ENCODE peak calls at places on chromosomes 12 and 14, in four cellular contexts. S, N, W and K are unnamed samples.

GRCh38 chr12:109020750-109021380 is at the start of gene SVOP:
- DNase-seq in S (peak), N (peak), W (peak), K (peak)

GRCh38 chr12:19527876-19528275 is 88.6 kb downstream of the AEBP2 start:
- DNase-seq in S (no peak), N (no peak), W (no peak), K (no peak)

GRCh38 chr12:26121323-26121740 is 3.5 kb downstream of the BHLHE41 start:
- DNase-seq in S (no peak), N (no peak), W (no peak), K (no peak)

GRCh38 chr14:105863296-105864108 is 337.1 kb downstream of the TMEM121 start:
- DNase-seq in S (no peak), N (peak), W (peak), K (no peak)

GRCh38 chr14:50943261-50943942 is 881 bp downstream of the PYGL start:
- DNase-seq in S (peak), N (peak), W (peak), K (peak)

GRCh38 chr12:23949212-23950010 is at the start of gene SOX5:
- DNase-seq in S (no peak), N (no peak), W (peak), K (no peak)

GRCh38 chr12:15830538-15830937 is 41.4 kb upstream of the EPS8 start:
- DNase-seq in S (no peak), N (no peak), W (no peak), K (no peak)

GRCh38 chr14:56874375-56874774 is 64.1 kb upstream of the OTX2 start:
- DNase-seq in S (peak), N (no peak), W (no peak), K (no peak)

GRCh38 chr12:752673-753400 is 458 bp downstream of the WNK1 start:
- DNase-seq in S (peak), N (peak), W (no peak), K (no peak)

GRCh38 chr12:119710941-119711551 is 43.1 kb downstream of the PRKAB1 start:
- DNase-seq in S (peak), N (no peak), W (no peak), K (no peak)

GRCh38 chr14:35229495-35230089 is 62.6 kb upstream of the PSMA6 start:
- DNase-seq in S (no peak), N (no peak), W (no peak), K (peak)

GRCh38 chr12:21773263-21773741 is 1.2 kb downstream of the KCNJ8 start:
- DNase-seq in S (no peak), N (peak), W (peak), K (no peak)

GRCh38 chr12:117685115-117685926 is 283.5 kb downstream of the KSR2 start:
- DNase-seq in S (peak), N (peak), W (no peak), K (peak)

GRCh38 chr12:117129391-117129790 is 30.2 kb upstream of the TESC start:
- DNase-seq in S (no peak), N (no peak), W (no peak), K (no peak)

GRCh38 chr14:104510216-104510615 is 69.3 kb upstream of the C14orf180 start:
- DNase-seq in S (no peak), N (no peak), W (no peak), K (no peak)

GRCh38 chr12:92070864-92071445 is 74.7 kb downstream of the BTG1 start:
- DNase-seq in S (peak), N (no peak), W (peak), K (no peak)

GRCh38 chr14:24798911-24799310 is 164.9 kb upstream of the GZMB start:
- DNase-seq in S (no peak), N (no peak), W (no peak), K (no peak)

GRCh38 chr12:7021956-7022355 is 3.7 kb upstream of the LPCAT3 start:
- DNase-seq in S (no peak), N (no peak), W (no peak), K (peak)

GRCh38 chr14:98853063-98853729 is 418.8 kb downstream of the BCL11B start:
- DNase-seq in S (no peak), N (no peak), W (no peak), K (no peak)

GRCh38 chr14:67934087-67934486 is 114.5 kb downstream of the RAD51B start:
- DNase-seq in S (peak), N (no peak), W (peak), K (peak)

GRCh38 chr14:20606190-20606901 is 15.2 kb upstream of the RNASE12 start:
- DNase-seq in S (peak), N (no peak), W (no peak), K (no peak)

GRCh38 chr14:73712540-73713141 is 1.5 kb downstream of the PNMA1 start:
- DNase-seq in S (no peak), N (no peak), W (no peak), K (peak)

GRCh38 chr14:102986810-102987579 is 64.5 kb downstream of the AMN start:
- DNase-seq in S (no peak), N (no peak), W (no peak), K (peak)

GRCh38 chr12:111788178-111788654 is 21.5 kb downstream of the ALDH2 start:
- DNase-seq in S (peak), N (no peak), W (no peak), K (peak)

GRCh38 chr14:99395904-99396530 is 84.6 kb downstream of the SETD3 start:
- DNase-seq in S (no peak), N (no peak), W (no peak), K (peak)

GRCh38 chr12:46946137-46946536 is 120.3 kb upstream of the SLC38A4 start:
- DNase-seq in S (no peak), N (no peak), W (no peak), K (no peak)

GRCh38 chr12:77324763-77325468 is 259.5 kb upstream of the E2F7 start:
- DNase-seq in S (peak), N (peak), W (peak), K (peak)

GRCh38 chr12:108981835-108982234 is 39.0 kb downstream of the SVOP start:
- DNase-seq in S (no peak), N (no peak), W (no peak), K (no peak)

GRCh38 chr12:85803231-85803630 is 33.0 kb downstream of the RASSF9 start:
- DNase-seq in S (no peak), N (no peak), W (no peak), K (no peak)

GRCh38 chr12:98372340-98373018 is 142.9 kb upstream of the TMPO start:
- DNase-seq in S (no peak), N (no peak), W (no peak), K (no peak)

GRCh38 chr12:106669216-106669615 is 86.4 kb downstream of the RFX4 start:
- DNase-seq in S (no peak), N (no peak), W (no peak), K (no peak)

GRCh38 chr14:93861846-93862641 is 65.1 kb upstream of the FAM181A start:
- DNase-seq in S (no peak), N (no peak), W (no peak), K (no peak)

GRCh38 chr14:93045965-93046695 is 69.6 kb downstream of the ITPK1 start:
- DNase-seq in S (peak), N (no peak), W (no peak), K (no peak)

GRCh38 chr12:26156996-26157395 is 32.2 kb upstream of the BHLHE41 start:
- DNase-seq in S (no peak), N (no peak), W (no peak), K (no peak)

GRCh38 chr14:99192823-99193222 is 79.2 kb downstream of the BCL11B start:
- DNase-seq in S (no peak), N (no peak), W (no peak), K (no peak)

GRCh38 chr12:3491938-3492867 is 1.2 kb downstream of the PRMT8 start:
- DNase-seq in S (peak), N (no peak), W (no peak), K (peak)

GRCh38 chr12:3492868-3493224 is 1.8 kb downstream of the PRMT8 start:
- DNase-seq in S (no peak), N (no peak), W (no peak), K (no peak)

GRCh38 chr12:3493225-3494049 is 2.4 kb downstream of the PRMT8 start:
- DNase-seq in S (no peak), N (no peak), W (no peak), K (no peak)

DNA sequence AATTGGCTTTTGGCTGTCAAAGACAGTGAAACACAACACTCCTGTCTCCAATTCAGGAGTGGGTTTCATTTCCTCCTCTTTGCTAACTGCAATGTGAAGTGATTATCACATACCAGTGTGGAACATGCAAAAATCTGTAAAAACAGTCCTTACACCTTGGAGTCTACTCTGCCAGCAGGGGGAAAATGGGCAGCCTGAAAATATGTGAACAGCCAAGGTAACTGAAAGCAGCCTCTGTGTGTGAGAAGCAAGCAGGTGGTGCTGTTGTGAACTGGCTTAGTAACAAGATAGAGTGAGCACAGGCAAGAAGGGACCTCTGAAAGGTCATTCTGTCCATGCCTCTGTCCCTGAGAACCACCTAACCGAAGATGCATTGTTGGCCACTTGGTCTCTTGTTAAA is 6.0 kb downstream of the PRMT8 start:
- DNase-seq in S (peak), N (no peak), W (no peak), K (peak)
- TF ChIP-seq CTCF in S (peak), N (no peak), W (no peak), K (no peak)

GRCh38 chr12:124507188-124508109 is 60.0 kb downstream of the NCOR2 start:
- DNase-seq in S (no peak), N (no peak), W (no peak), K (no peak)

GRCh38 chr12:124506832-124507153 is 60.6 kb downstream of the NCOR2 start:
- DNase-seq in S (no peak), N (no peak), W (no peak), K (no peak)

GRCh38 chr12:124509676-124510300 is 57.6 kb downstream of the NCOR2 start:
- DNase-seq in S (peak), N (no peak), W (peak), K (peak)

GRCh38 chr12:124509300-124509675 is 58.1 kb downstream of the NCOR2 start:
- DNase-seq in S (no peak), N (no peak), W (no peak), K (no peak)

DNA sequence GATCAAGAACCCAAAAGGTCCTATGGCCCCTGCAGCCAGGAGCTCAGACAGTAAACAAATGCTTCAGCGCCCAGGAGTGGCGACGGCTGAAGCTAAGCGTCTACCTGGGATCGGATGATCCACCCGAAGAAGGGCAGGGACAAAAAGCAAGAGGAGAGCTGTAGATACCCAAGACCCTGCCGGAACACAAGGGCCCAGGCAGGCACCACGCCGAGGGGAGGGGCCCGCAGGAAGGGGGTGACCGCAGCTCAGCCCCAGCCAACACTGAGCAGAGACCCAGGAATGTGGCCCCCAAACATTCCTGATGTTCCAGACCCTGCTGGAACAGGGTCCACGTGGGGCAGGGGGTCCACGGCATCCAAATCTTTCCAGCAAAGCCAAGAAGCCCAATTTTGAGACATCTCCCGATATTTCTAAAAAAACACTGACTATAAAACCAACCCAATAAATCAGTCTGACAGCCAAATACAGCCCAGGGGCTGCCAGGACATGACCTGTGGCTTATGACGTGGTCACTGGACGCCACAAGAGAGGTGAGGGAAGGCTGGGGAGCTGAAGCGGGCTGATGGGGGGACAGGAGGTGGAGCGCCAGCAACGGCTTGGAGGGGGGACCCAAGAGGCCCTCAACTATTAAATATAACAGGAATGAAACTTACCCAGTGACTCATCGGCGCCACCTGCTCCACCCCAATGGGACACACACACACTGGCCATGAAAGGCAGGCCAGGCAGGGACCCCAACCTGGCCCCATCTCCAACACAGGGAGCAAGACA is 58.9 kb downstream of the NCOR2 start:
- DNase-seq in S (peak), N (no peak), W (peak), K (no peak)
- TF ChIP-seq CTCF in S (no peak), N (no peak), W (no peak), K (no peak)

GRCh38 chr12:121441555-121441954 is 41.6 kb downstream of the RNF34 start:
- DNase-seq in S (no peak), N (no peak), W (no peak), K (no peak)
- TF ChIP-seq CTCF in S (no peak), N (no peak), W (no peak), K (no peak)

GRCh38 chr12:68067762-68068376 is 78.6 kb downstream of the IFNG-AS1 start:
- DNase-seq in S (no peak), N (no peak), W (no peak), K (no peak)
- TF ChIP-seq CTCF in S (peak), N (no peak), W (no peak), K (peak)

DNA sequence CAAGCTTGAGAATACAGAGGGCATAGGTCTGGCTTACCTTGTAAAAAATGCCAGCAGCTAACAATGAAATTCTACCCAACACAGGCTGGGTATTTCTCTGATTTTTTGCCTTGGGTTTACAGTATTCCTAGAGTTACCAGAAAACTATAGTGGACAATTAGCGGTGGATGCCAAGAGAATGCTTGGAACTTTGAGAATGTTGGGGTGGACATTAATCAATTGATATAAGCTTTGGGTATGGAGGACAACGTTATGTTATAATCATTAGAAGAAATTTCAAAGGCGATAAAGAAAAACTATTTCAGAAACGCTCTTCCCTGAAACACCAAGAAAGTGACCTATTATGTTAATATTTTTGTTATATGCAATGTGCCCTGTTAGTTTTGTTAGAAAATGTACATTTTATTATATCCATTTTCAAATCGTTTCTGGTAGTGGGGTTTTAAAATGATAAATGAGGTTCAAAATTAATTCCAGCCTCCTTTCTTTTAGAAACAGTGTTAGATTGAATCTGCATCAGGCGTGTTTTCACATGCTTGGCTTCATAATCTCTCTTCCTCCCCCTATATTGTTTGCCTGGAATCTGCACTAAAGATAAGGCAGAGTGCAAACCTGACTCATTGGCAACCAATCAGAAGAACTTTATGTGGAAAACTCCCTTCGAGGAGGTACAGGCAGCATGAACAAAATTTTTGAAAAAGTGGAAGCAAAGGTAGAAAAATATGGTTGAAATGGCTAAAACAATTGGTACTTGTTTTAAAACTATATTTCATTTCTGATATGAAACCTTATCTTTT is 1.4 kb upstream of the PTPRQ start:
- DNase-seq in S (no peak), N (no peak), W (no peak), K (peak)
- TF ChIP-seq CTCF in S (no peak), N (no peak), W (no peak), K (no peak)

GRCh38 chr12:40224439-40225291 is at the start of gene LRRK2:
- DNase-seq in S (peak), N (peak), W (peak), K (peak)
- TF ChIP-seq CTCF in S (no peak), N (no peak), W (no peak), K (peak)

GRCh38 chr12:8780389-8780788 is 42.0 kb upstream of the A2ML1 start:
- DNase-seq in S (peak), N (no peak), W (no peak), K (peak)
- TF ChIP-seq CTCF in S (no peak), N (no peak), W (no peak), K (no peak)